ENCODE peak calls at places on chromosomes 11 and 22, in seven cellular contexts. L is NCI-H774; F is amniotic stem cell; U is NCI-H187; Q is ELR; S is naive thymus-derived CD8-positive, alpha-beta T cell; Y is posterior cingulate gyrus. E is an unnamed sample.

GRCh38 chr11:76744186-76745058 is 38.7 kb upstream of the TSKU start:
- DNase-seq in L (no peak), U (no peak), Q (peak), S (no peak), F (no peak), Y (no peak), E (no peak)

GRCh38 chr11:66743271-66743968 is 14.4 kb upstream of the SPTBN2 start:
- DNase-seq in L (no peak), F (no peak), Q (no peak), U (no peak), S (no peak), Y (no peak), E (no peak)

GRCh38 chr11:110123003-110123402 is 29.8 kb downstream of the ZC3H12C start:
- DNase-seq in Y (no peak), F (peak), U (no peak), L (no peak), S (no peak), Q (peak), E (no peak)

GRCh38 chr11:69637956-69638871 is 2.7 kb upstream of the CCND1 start:
- DNase-seq in Q (peak), F (no peak), L (no peak), U (no peak), Y (peak), S (no peak), E (no peak)

GRCh38 chr11:130157840-130158239 is 1.7 kb upstream of the ST14 start:
- DNase-seq in L (no peak), Y (no peak), U (no peak), Q (no peak), F (no peak), S (no peak), E (no peak)

GRCh38 chr11:111402411-111402810 is 23.3 kb upstream of the POU2AF1 start:
- DNase-seq in U (no peak), Y (no peak), Q (no peak), L (peak), S (no peak), F (no peak), E (no peak)

GRCh38 chr22:38657248-38657909 is 941 bp downstream of the CBY1 start:
- DNase-seq in Q (peak), L (no peak), F (no peak), Y (no peak), U (no peak), S (no peak), E (no peak)

GRCh38 chr11:88399171-88399570 is 61.6 kb upstream of the CTSC start:
- DNase-seq in F (no peak), Q (no peak), Y (no peak), U (no peak), S (no peak), L (no peak), E (no peak)

GRCh38 chr11:65391007-65391406 is 4.6 kb downstream of the FRMD8 start:
- DNase-seq in L (no peak), Y (no peak), F (no peak), U (no peak), Q (peak), S (no peak), E (no peak)

GRCh38 chr22:29726512-29727247 is 6.9 kb downstream of the CABP7 start:
- DNase-seq in Q (peak), U (no peak), S (no peak), F (no peak), L (no peak), Y (no peak), E (no peak)

GRCh38 chr11:74325649-74326645 is 14.5 kb upstream of the P4HA3 start:
- DNase-seq in L (no peak), Q (no peak), Y (peak), U (peak), S (no peak), F (no peak), E (no peak)

GRCh38 chr11:76599041-76600013 is 71.2 kb downstream of the LRRC32 start:
- DNase-seq in Q (peak), U (no peak), L (no peak), Y (no peak), S (no peak), F (no peak), E (no peak)

GRCh38 chr11:111574373-111575230 is 27.6 kb upstream of the SIK2 start:
- DNase-seq in S (peak), U (no peak), L (no peak), Y (no peak), F (no peak), Q (peak), E (no peak)

GRCh38 chr22:39362271-39362670 is 12.5 kb downstream of the SYNGR1 start:
- DNase-seq in Q (peak), L (no peak), U (no peak), F (no peak), S (no peak), Y (peak), E (no peak)

E was measured in nucleus accumbens.